ENCODE peak calls at places on chromosomes 5 and 9, in ten cellular contexts. One of them, this sample, is unnamed.

GRCh38 chr5:102764381-102765005 is 9.4 kb downstream of the PAM start:
- DNase-seq in kidney tubule cell: no peak
- DNase-seq in AG10803: no peak
- DNase-seq in astrocyte of the hippocampus: no peak
- DNase-seq in NCI-H446: no peak
- DNase-seq in glomerular endothelial cell: no peak
- DNase-seq in BJ: no peak
- DNase-seq in C1 segment of cervical spinal cord: no peak
- DNase-seq in mucosa of gallbladder: no peak
- DNase-seq in GM13977: no peak
- DNase-seq in this sample: no peak

GRCh38 chr9:115525438-115526058 is 407.6 kb upstream of the TNC start:
- DNase-seq in NCI-H446: no peak
- DNase-seq in AG10803: peak; percentile 24
- DNase-seq in BJ: no peak
- DNase-seq in glomerular endothelial cell: no peak
- DNase-seq in mucosa of gallbladder: no peak
- DNase-seq in GM13977: no peak
- DNase-seq in C1 segment of cervical spinal cord: no peak
- DNase-seq in kidney tubule cell: peak; percentile 11
- DNase-seq in astrocyte of the hippocampus: no peak
- DNase-seq in this sample: no peak

GRCh38 chr9:79173932-79174331 is 397.8 kb upstream of the TLE4 start:
- DNase-seq in mucosa of gallbladder: no peak
- DNase-seq in AG10803: no peak
- DNase-seq in GM13977: no peak
- DNase-seq in BJ: no peak
- DNase-seq in kidney tubule cell: no peak
- DNase-seq in glomerular endothelial cell: no peak
- DNase-seq in astrocyte of the hippocampus: no peak
- DNase-seq in NCI-H446: no peak
- DNase-seq in C1 segment of cervical spinal cord: no peak
- DNase-seq in this sample: no peak

GRCh38 chr9:77429928-77430327 is 218.2 kb downstream of the GNA14 start:
- DNase-seq in astrocyte of the hippocampus: no peak
- DNase-seq in C1 segment of cervical spinal cord: no peak
- DNase-seq in NCI-H446: no peak
- DNase-seq in kidney tubule cell: no peak
- DNase-seq in glomerular endothelial cell: no peak
- DNase-seq in BJ: no peak
- DNase-seq in GM13977: no peak
- DNase-seq in AG10803: no peak
- DNase-seq in mucosa of gallbladder: no peak
- DNase-seq in this sample: peak; percentile 47

GRCh38 chr5:178274826-178275537 is 42.4 kb upstream of the PHYKPL start:
- DNase-seq in C1 segment of cervical spinal cord: no peak
- DNase-seq in astrocyte of the hippocampus: no peak
- DNase-seq in glomerular endothelial cell: no peak
- DNase-seq in AG10803: no peak
- DNase-seq in NCI-H446: no peak
- DNase-seq in mucosa of gallbladder: peak; percentile 20
- DNase-seq in GM13977: no peak
- DNase-seq in BJ: no peak
- DNase-seq in kidney tubule cell: no peak
- DNase-seq in this sample: no peak

GRCh38 chr9:37575921-37576721 is at the start of gene FBXO10:
- DNase-seq in AG10803: peak; percentile 58
- DNase-seq in kidney tubule cell: peak; percentile 68
- DNase-seq in GM13977: peak; percentile 79
- DNase-seq in mucosa of gallbladder: peak; percentile 63
- DNase-seq in astrocyte of the hippocampus: peak; percentile 91
- DNase-seq in C1 segment of cervical spinal cord: peak; percentile 32
- DNase-seq in glomerular endothelial cell: no peak
- DNase-seq in NCI-H446: no peak
- DNase-seq in BJ: no peak
- DNase-seq in this sample: peak; percentile 70

GRCh38 chr5:7878381-7878873 is 9.5 kb downstream of the MTRR start:
- DNase-seq in kidney tubule cell: peak; percentile 62
- DNase-seq in astrocyte of the hippocampus: no peak
- DNase-seq in NCI-H446: no peak
- DNase-seq in mucosa of gallbladder: no peak
- DNase-seq in AG10803: peak; percentile 43
- DNase-seq in GM13977: peak; percentile 67
- DNase-seq in glomerular endothelial cell: no peak
- DNase-seq in BJ: no peak
- DNase-seq in C1 segment of cervical spinal cord: no peak
- DNase-seq in this sample: peak; percentile 25

GRCh38 chr5:111530298-111530740 is 18.0 kb upstream of the STARD4 start:
- DNase-seq in NCI-H446: no peak
- DNase-seq in GM13977: peak; percentile 30
- DNase-seq in astrocyte of the hippocampus: peak; percentile 14
- DNase-seq in C1 segment of cervical spinal cord: no peak
- DNase-seq in AG10803: peak; percentile 66
- DNase-seq in kidney tubule cell: peak; percentile 93
- DNase-seq in glomerular endothelial cell: peak; percentile 87
- DNase-seq in BJ: no peak
- DNase-seq in mucosa of gallbladder: peak; percentile 48
- DNase-seq in this sample: peak; percentile 68

GRCh38 chr9:120608421-120608820 is 28.5 kb upstream of the CDK5RAP2 start:
- DNase-seq in NCI-H446: no peak
- DNase-seq in C1 segment of cervical spinal cord: no peak
- DNase-seq in glomerular endothelial cell: no peak
- DNase-seq in GM13977: no peak
- DNase-seq in mucosa of gallbladder: no peak
- DNase-seq in kidney tubule cell: peak; percentile 46
- DNase-seq in AG10803: no peak
- DNase-seq in astrocyte of the hippocampus: no peak
- DNase-seq in BJ: no peak
- DNase-seq in this sample: no peak

GRCh38 chr5:77030097-77031071 is at the start of gene AGGF1:
- DNase-seq in astrocyte of the hippocampus: peak; percentile 96
- DNase-seq in C1 segment of cervical spinal cord: peak; percentile 82
- DNase-seq in kidney tubule cell: peak; percentile 96
- DNase-seq in BJ: peak; percentile 65
- DNase-seq in mucosa of gallbladder: peak; percentile 94
- DNase-seq in AG10803: peak; percentile 91
- DNase-seq in GM13977: peak; percentile 94
- DNase-seq in NCI-H446: peak; percentile 72
- DNase-seq in glomerular endothelial cell: peak; percentile 55
- DNase-seq in this sample: peak; percentile 94

GRCh38 chr9:88535226-88535931 is 401 bp downstream of the NXNL2 start:
- DNase-seq in mucosa of gallbladder: no peak
- DNase-seq in C1 segment of cervical spinal cord: no peak
- DNase-seq in BJ: no peak
- DNase-seq in kidney tubule cell: no peak
- DNase-seq in AG10803: no peak
- DNase-seq in glomerular endothelial cell: no peak
- DNase-seq in astrocyte of the hippocampus: peak; percentile 49
- DNase-seq in GM13977: no peak
- DNase-seq in NCI-H446: no peak
- DNase-seq in this sample: no peak

GRCh38 chr5:120615967-120616645 is 152.0 kb downstream of the PRR16 start:
- DNase-seq in C1 segment of cervical spinal cord: no peak
- DNase-seq in NCI-H446: no peak
- DNase-seq in astrocyte of the hippocampus: peak; percentile 82
- DNase-seq in mucosa of gallbladder: no peak
- DNase-seq in glomerular endothelial cell: no peak
- DNase-seq in AG10803: peak; percentile 88
- DNase-seq in kidney tubule cell: peak; percentile 77
- DNase-seq in GM13977: no peak
- DNase-seq in BJ: peak; percentile 49
- DNase-seq in this sample: peak; percentile 88

GRCh38 chr5:149264432-149265069 is 7.1 kb upstream of the AFAP1L1 start:
- DNase-seq in AG10803: no peak
- DNase-seq in NCI-H446: no peak
- DNase-seq in BJ: no peak
- DNase-seq in astrocyte of the hippocampus: no peak
- DNase-seq in glomerular endothelial cell: no peak
- DNase-seq in mucosa of gallbladder: peak; percentile 34
- DNase-seq in kidney tubule cell: peak; percentile 75
- DNase-seq in GM13977: peak; percentile 38
- DNase-seq in C1 segment of cervical spinal cord: no peak
- DNase-seq in this sample: no peak

GRCh38 chr5:159510282-159510681 is 180.0 kb upstream of the IL12B start:
- DNase-seq in astrocyte of the hippocampus: peak; percentile 89
- DNase-seq in GM13977: no peak
- DNase-seq in BJ: peak; percentile 75
- DNase-seq in C1 segment of cervical spinal cord: no peak
- DNase-seq in kidney tubule cell: peak; percentile 26
- DNase-seq in NCI-H446: no peak
- DNase-seq in mucosa of gallbladder: peak; percentile 38
- DNase-seq in glomerular endothelial cell: no peak
- DNase-seq in AG10803: peak; percentile 88
- DNase-seq in this sample: peak; percentile 92

GRCh38 chr5:43006411-43007202 is 33.5 kb downstream of the ANXA2R start:
- DNase-seq in kidney tubule cell: peak; percentile 57
- DNase-seq in C1 segment of cervical spinal cord: no peak
- DNase-seq in astrocyte of the hippocampus: peak; percentile 63
- DNase-seq in GM13977: no peak
- DNase-seq in mucosa of gallbladder: no peak
- DNase-seq in glomerular endothelial cell: no peak
- DNase-seq in NCI-H446: no peak
- DNase-seq in BJ: no peak
- DNase-seq in AG10803: peak; percentile 78
- DNase-seq in this sample: no peak

GRCh38 chr9:98906273-98907040 is 37.2 kb upstream of the COL15A1 start:
- DNase-seq in kidney tubule cell: no peak
- DNase-seq in GM13977: no peak
- DNase-seq in glomerular endothelial cell: no peak
- DNase-seq in C1 segment of cervical spinal cord: no peak
- DNase-seq in AG10803: peak; percentile 71
- DNase-seq in BJ: no peak
- DNase-seq in mucosa of gallbladder: no peak
- DNase-seq in astrocyte of the hippocampus: peak; percentile 34
- DNase-seq in NCI-H446: no peak
- DNase-seq in this sample: no peak

GRCh38 chr9:138100711-138101349 is 223.2 kb downstream of the CACNA1B start:
- DNase-seq in glomerular endothelial cell: no peak
- DNase-seq in AG10803: no peak
- DNase-seq in mucosa of gallbladder: no peak
- DNase-seq in kidney tubule cell: no peak
- DNase-seq in C1 segment of cervical spinal cord: no peak
- DNase-seq in GM13977: no peak
- DNase-seq in astrocyte of the hippocampus: no peak
- DNase-seq in BJ: no peak
- DNase-seq in NCI-H446: no peak
- DNase-seq in this sample: no peak

GRCh38 chr9:109771084-109771483 is 8.9 kb upstream of the PALM2AKAP2 start:
- DNase-seq in kidney tubule cell: peak; percentile 31
- DNase-seq in C1 segment of cervical spinal cord: no peak
- DNase-seq in mucosa of gallbladder: no peak
- DNase-seq in glomerular endothelial cell: no peak
- DNase-seq in BJ: peak; percentile 73
- DNase-seq in NCI-H446: no peak
- DNase-seq in AG10803: peak; percentile 95
- DNase-seq in GM13977: no peak
- DNase-seq in astrocyte of the hippocampus: peak; percentile 86
- DNase-seq in this sample: peak; percentile 45

GRCh38 chr5:31537856-31538255 is 5.8 kb downstream of the C5orf22 start:
- DNase-seq in GM13977: no peak
- DNase-seq in glomerular endothelial cell: no peak
- DNase-seq in astrocyte of the hippocampus: peak; percentile 58
- DNase-seq in AG10803: peak; percentile 52
- DNase-seq in mucosa of gallbladder: no peak
- DNase-seq in NCI-H446: no peak
- DNase-seq in BJ: no peak
- DNase-seq in kidney tubule cell: no peak
- DNase-seq in C1 segment of cervical spinal cord: no peak
- DNase-seq in this sample: peak; percentile 15

GRCh38 chr5:133112026-133112660 is 60.3 kb downstream of the HSPA4 start:
- DNase-seq in GM13977: no peak
- DNase-seq in BJ: no peak
- DNase-seq in kidney tubule cell: no peak
- DNase-seq in C1 segment of cervical spinal cord: no peak
- DNase-seq in glomerular endothelial cell: no peak
- DNase-seq in AG10803: no peak
- DNase-seq in mucosa of gallbladder: peak; percentile 5
- DNase-seq in NCI-H446: no peak
- DNase-seq in astrocyte of the hippocampus: no peak
- DNase-seq in this sample: no peak

GRCh38 chr9:125630436-125630835 is 76.6 kb downstream of the MAPKAP1 start:
- DNase-seq in GM13977: no peak
- DNase-seq in BJ: no peak
- DNase-seq in mucosa of gallbladder: no peak
- DNase-seq in kidney tubule cell: peak; percentile 53
- DNase-seq in AG10803: peak; percentile 73
- DNase-seq in astrocyte of the hippocampus: peak; percentile 25
- DNase-seq in C1 segment of cervical spinal cord: no peak
- DNase-seq in NCI-H446: no peak
- DNase-seq in glomerular endothelial cell: no peak
- DNase-seq in this sample: no peak

GRCh38 chr9:128969491-128969890 is 22.0 kb downstream of the NUP188 start:
- DNase-seq in BJ: no peak
- DNase-seq in AG10803: peak; percentile 27
- DNase-seq in mucosa of gallbladder: no peak
- DNase-seq in kidney tubule cell: peak; percentile 16
- DNase-seq in GM13977: no peak
- DNase-seq in C1 segment of cervical spinal cord: no peak
- DNase-seq in astrocyte of the hippocampus: peak; percentile 63
- DNase-seq in NCI-H446: no peak
- DNase-seq in glomerular endothelial cell: no peak
- DNase-seq in this sample: peak; percentile 53

GRCh38 chr5:178419651-178420050 is 170.5 kb downstream of the COL23A1 start:
- DNase-seq in GM13977: no peak
- DNase-seq in glomerular endothelial cell: no peak
- DNase-seq in AG10803: no peak
- DNase-seq in NCI-H446: no peak
- DNase-seq in C1 segment of cervical spinal cord: no peak
- DNase-seq in BJ: no peak
- DNase-seq in astrocyte of the hippocampus: no peak
- DNase-seq in mucosa of gallbladder: no peak
- DNase-seq in kidney tubule cell: no peak
- DNase-seq in this sample: no peak

GRCh38 chr9:129619787-129620668 is 873 bp downstream of the C9orf50 start:
- DNase-seq in AG10803: peak; percentile 33
- DNase-seq in GM13977: no peak
- DNase-seq in NCI-H446: no peak
- DNase-seq in BJ: no peak
- DNase-seq in mucosa of gallbladder: no peak
- DNase-seq in glomerular endothelial cell: no peak
- DNase-seq in astrocyte of the hippocampus: peak; percentile 68
- DNase-seq in C1 segment of cervical spinal cord: no peak
- DNase-seq in kidney tubule cell: no peak
- DNase-seq in this sample: no peak

GRCh38 chr9:131669234-131670172 is 70.4 kb downstream of the RAPGEF1 start:
- DNase-seq in C1 segment of cervical spinal cord: no peak
- DNase-seq in glomerular endothelial cell: no peak
- DNase-seq in kidney tubule cell: no peak
- DNase-seq in astrocyte of the hippocampus: no peak
- DNase-seq in AG10803: no peak
- DNase-seq in GM13977: no peak
- DNase-seq in NCI-H446: no peak
- DNase-seq in mucosa of gallbladder: no peak
- DNase-seq in BJ: no peak
- DNase-seq in this sample: no peak

GRCh38 chr5:150532996-150533395 is 25.1 kb downstream of the NDST1 start:
- DNase-seq in mucosa of gallbladder: no peak
- DNase-seq in NCI-H446: no peak
- DNase-seq in kidney tubule cell: no peak
- DNase-seq in C1 segment of cervical spinal cord: no peak
- DNase-seq in BJ: no peak
- DNase-seq in glomerular endothelial cell: no peak
- DNase-seq in GM13977: no peak
- DNase-seq in AG10803: no peak
- DNase-seq in astrocyte of the hippocampus: no peak
- DNase-seq in this sample: no peak

GRCh38 chr5:597871-598563 is 14.1 kb upstream of the CEP72 start:
- DNase-seq in BJ: no peak
- DNase-seq in C1 segment of cervical spinal cord: no peak
- DNase-seq in glomerular endothelial cell: no peak
- DNase-seq in mucosa of gallbladder: no peak
- DNase-seq in astrocyte of the hippocampus: no peak
- DNase-seq in kidney tubule cell: no peak
- DNase-seq in AG10803: no peak
- DNase-seq in GM13977: no peak
- DNase-seq in NCI-H446: no peak
- DNase-seq in this sample: no peak

GRCh38 chr9:133509179-133510083 is 15.3 kb downstream of the MYMK start:
- DNase-seq in BJ: no peak
- DNase-seq in astrocyte of the hippocampus: peak; percentile 72
- DNase-seq in glomerular endothelial cell: no peak
- DNase-seq in AG10803: no peak
- DNase-seq in C1 segment of cervical spinal cord: no peak
- DNase-seq in NCI-H446: no peak
- DNase-seq in mucosa of gallbladder: peak; percentile 58
- DNase-seq in kidney tubule cell: no peak
- DNase-seq in GM13977: no peak
- DNase-seq in this sample: no peak

This sample was measured in astrocyte of the spinal cord.